ENCODE peak calls at places on chromosomes 16 and 17, in seven cellular contexts. R is HCT116, J is K562, K is H1, X is SK-N-SH, L is GM12878, V is HepG2. I is an unnamed sample.

GRCh38 chr16:25966172-25967097 is 274.7 kb downstream of the HS3ST4 start:
- DNase-seq in R (no peak), J (no peak), K (no peak), X (no peak), L (peak), V (no peak), I (no peak)

GRCh38 chr17:50689251-50689650 is 18.5 kb downstream of the ANKRD40 start:
- DNase-seq in R (no peak), J (peak), K (no peak), X (no peak), L (no peak), V (no peak), I (no peak)

GRCh38 chr17:4230142-4230541 is 33.6 kb downstream of the ANKFY1 start:
- DNase-seq in R (peak), J (no peak), K (no peak), X (no peak), L (no peak), V (no peak), I (no peak)

GRCh38 chr17:42531455-42532354 is 4.3 kb upstream of the NAGLU start:
- DNase-seq in R (no peak), J (peak), K (peak), X (peak), L (no peak), V (peak), I (no peak)

GRCh38 chr17:67696853-67697505 is 20.8 kb upstream of the NOL11 start:
- DNase-seq in R (no peak), J (no peak), K (no peak), X (no peak), L (no peak), V (no peak), I (no peak)

GRCh38 chr17:21218101-21218500 is 4.1 kb upstream of the TMEM11 start:
- DNase-seq in R (no peak), J (no peak), K (no peak), X (peak), L (no peak), V (no peak), I (no peak)

GRCh38 chr17:49723423-49723822 is 15.7 kb upstream of the SLC35B1 start:
- DNase-seq in R (no peak), J (no peak), K (no peak), X (no peak), L (no peak), V (no peak), I (no peak)

GRCh38 chr16:72884037-72884436 is 163.9 kb downstream of the ZFHX3 start:
- DNase-seq in R (no peak), J (no peak), K (no peak), X (no peak), L (no peak), V (no peak), I (no peak)

GRCh38 chr17:82097187-82097918 is 683 bp downstream of the FASN start:
- DNase-seq in R (no peak), J (peak), K (no peak), X (peak), L (no peak), V (no peak), I (no peak)

GRCh38 chr17:11990363-11990983 is 6.8 kb downstream of the ZNF18 start:
- DNase-seq in R (no peak), J (no peak), K (no peak), X (no peak), L (no peak), V (no peak), I (no peak)

GRCh38 chr17:74736423-74737298 is at the start of gene RAB37:
- DNase-seq in R (peak), J (peak), K (peak), X (peak), L (no peak), V (peak), I (no peak)

GRCh38 chr16:31880322-31880979 is 6.8 kb downstream of the ZNF267 start:
- DNase-seq in R (no peak), J (peak), K (no peak), X (no peak), L (peak), V (no peak), I (no peak)

GRCh38 chr16:12168054-12169018 is 191.8 kb downstream of the SNX29 start:
- DNase-seq in R (no peak), J (no peak), K (no peak), X (no peak), L (no peak), V (no peak), I (no peak)

GRCh38 chr17:70168979-70169706 is at the start of gene KCNJ2:
- DNase-seq in R (no peak), J (peak), K (peak), X (peak), L (no peak), V (peak), I (no peak)

GRCh38 chr16:72061564-72061963 is 1.5 kb upstream of the HPR start:
- DNase-seq in R (no peak), J (no peak), K (no peak), X (no peak), L (no peak), V (no peak), I (no peak)

GRCh38 chr17:48335858-48336500 is 94.0 kb downstream of the SKAP1 start:
- DNase-seq in R (peak), J (peak), K (no peak), X (peak), L (peak), V (peak), I (peak)

GRCh38 chr17:82416264-82416663 is 1.9 kb upstream of the HEXD start:
- DNase-seq in R (no peak), J (no peak), K (no peak), X (no peak), L (no peak), V (no peak), I (no peak)

GRCh38 chr17:3582921-3583320 is 25.3 kb upstream of the TRPV3 start:
- DNase-seq in R (no peak), J (no peak), K (no peak), X (no peak), L (no peak), V (no peak), I (no peak)

GRCh38 chr16:61362583-61362982 is 673.7 kb downstream of the CDH8 start:
- DNase-seq in R (no peak), J (no peak), K (no peak), X (no peak), L (no peak), V (no peak), I (no peak)

GRCh38 chr17:61002316-61002736 is 324.7 kb downstream of the BCAS3 start:
- DNase-seq in R (peak), J (peak), K (no peak), X (peak), L (no peak), V (peak), I (no peak)

DNA sequence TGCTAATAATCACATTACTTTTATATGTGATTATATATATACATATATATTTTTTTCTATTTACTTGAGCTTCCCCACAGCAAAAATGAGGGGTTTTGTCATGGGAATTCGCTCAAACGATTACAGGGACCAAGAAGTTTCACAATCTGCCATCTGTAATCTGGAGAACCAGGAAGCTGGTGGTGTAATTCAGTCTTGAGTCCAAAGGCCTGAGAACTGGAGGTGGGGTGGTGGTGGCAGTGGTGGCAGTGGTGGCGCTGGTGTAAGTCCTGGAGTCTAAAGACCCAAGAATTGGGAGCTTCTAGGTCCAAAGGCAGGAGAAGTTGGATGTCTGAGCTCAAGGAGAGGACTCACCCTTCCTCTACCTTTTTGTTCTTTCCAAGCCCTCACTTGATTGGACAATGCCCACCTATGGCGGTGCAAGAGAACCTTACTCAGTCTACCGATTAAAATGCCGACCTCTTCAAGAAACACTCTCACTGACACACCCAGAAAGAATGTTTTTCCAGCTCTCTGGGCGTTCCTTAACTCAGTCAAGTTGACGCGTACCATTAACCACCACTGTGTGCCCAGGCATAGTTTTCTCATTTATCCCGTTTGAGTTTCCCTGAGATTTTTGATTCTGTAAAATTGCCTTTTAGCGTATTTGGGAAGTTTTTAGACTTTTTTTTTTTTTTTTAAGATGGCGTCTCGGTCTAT is 31.9 kb downstream of the POLR2A start:
- DNase-seq in R (no peak), J (no peak), K (no peak), X (no peak), L (no peak), V (peak), I (no peak)
- TF ChIP-seq POLR2AphosphoS5 in R (no peak), J (no peak), K (no peak), X (no peak), L (no peak), V (no peak), I (no peak)

GRCh38 chr16:86002178-86002577 is 103.2 kb downstream of the IRF8 start:
- DNase-seq in R (no peak), J (no peak), K (no peak), X (no peak), L (peak), V (no peak), I (no peak)
- TF ChIP-seq SIN3A in R (no peak), J (no peak), K (no peak), X (no peak), L (no peak), V (no peak), I (no peak)

GRCh38 chr17:15263206-15263579 is 1.9 kb downstream of the PMP22 start:
- DNase-seq in R (no peak), J (no peak), K (no peak), X (peak), L (no peak), V (no peak), I (no peak)
- TF ChIP-seq POLR2AphosphoS5 in R (no peak), J (no peak), K (no peak), X (no peak), L (no peak), V (no peak), I (no peak)

GRCh38 chr16:65660390-65660789 is 538.5 kb upstream of the CDH11 start:
- DNase-seq in R (no peak), J (no peak), K (no peak), X (no peak), L (no peak), V (no peak), I (no peak)
- TF ChIP-seq SIN3A in R (no peak), J (no peak), K (no peak), X (no peak), L (no peak), V (no peak), I (no peak)

GRCh38 chr17:55418369-55419268 is 3.0 kb downstream of the MMD start:
- DNase-seq in R (no peak), J (no peak), K (no peak), X (no peak), L (no peak), V (no peak), I (no peak)
- TF ChIP-seq POLR2AphosphoS5 in R (no peak), J (no peak), K (no peak), X (no peak), L (peak), V (no peak), I (no peak)